ENCODE peak calls at places on chromosomes 1 and 21, in nine cellular contexts. X is fibroblast of lung, B is mesenchymal stem cell, V is hepatocyte, H is prostate gland, T is lung, W is endodermal cell, G is ovary, Q is A549. O is an unnamed sample.

GRCh38 chr1:58996341-58997059 is 212.7 kb upstream of the JUN start:
- DNase-seq in X (no peak), B (no peak), V (no peak), H (no peak), T (no peak), W (no peak), G (no peak), Q (no peak), O (no peak)

GRCh38 chr1:245686446-245687030 is 531.8 kb downstream of the KIF26B start:
- DNase-seq in X (no peak), B (no peak), V (no peak), H (no peak), T (no peak), W (peak; percentile 38), G (no peak), Q (no peak), O (no peak)

GRCh38 chr1:8747879-8748825 is 69.3 kb downstream of the RERE start:
- DNase-seq in X (no peak), B (no peak), V (no peak), H (no peak), T (no peak), W (no peak), G (no peak), Q (no peak), O (no peak)

GRCh38 chr1:161185282-161185682 is 8.0 kb upstream of the B4GALT3 start:
- DNase-seq in X (peak; percentile 65), B (peak; percentile 88), V (no peak), H (no peak), T (peak; percentile 68), W (no peak), G (no peak), Q (no peak), O (peak; percentile 80)

GRCh38 chr1:230280906-230281413 is 145.2 kb downstream of the PGBD5 start:
- DNase-seq in X (no peak), B (no peak), V (no peak), H (no peak), T (no peak), W (no peak), G (peak; percentile 24), Q (no peak), O (peak; percentile 6)

GRCh38 chr1:202090994-202091393 is 31.7 kb upstream of the GPR37L1 start:
- DNase-seq in X (no peak), B (no peak), V (no peak), H (no peak), T (no peak), W (no peak), G (no peak), Q (no peak), O (peak; percentile 66)

GRCh38 chr1:39952359-39953110 is 2.4 kb upstream of the MFSD2A start:
- DNase-seq in X (no peak), B (peak; percentile 30), V (no peak), H (no peak), T (no peak), W (no peak), G (no peak), Q (no peak), O (no peak)

GRCh38 chr21:45355573-45355972 is 49.4 kb upstream of the COL18A1 start:
- DNase-seq in X (no peak), B (no peak), V (no peak), H (no peak), T (no peak), W (no peak), G (no peak), Q (no peak), O (no peak)

GRCh38 chr1:187306671-187307415 is 478.1 kb downstream of the PLA2G4A start:
- DNase-seq in X (no peak), B (no peak), V (no peak), H (peak; percentile 57), T (no peak), W (no peak), G (no peak), Q (no peak), O (no peak)

GRCh38 chr1:161781995-161782394 is 15.9 kb downstream of the ATF6 start:
- DNase-seq in X (peak; percentile 28), B (no peak), V (no peak), H (no peak), T (no peak), W (no peak), G (no peak), Q (no peak), O (no peak)

GRCh38 chr1:111346089-111346885 is 55.6 kb downstream of the CHIA start:
- DNase-seq in X (peak; percentile 84), B (peak; percentile 88), V (peak; percentile 97), H (peak; percentile 87), T (peak; percentile 93), W (peak; percentile 98), G (peak; percentile 84), Q (peak; percentile 56), O (peak; percentile 82)

GRCh38 chr1:89941110-89941770 is 53.7 kb upstream of the ZNF326 start:
- DNase-seq in X (no peak), B (no peak), V (no peak), H (no peak), T (no peak), W (no peak), G (no peak), Q (no peak), O (no peak)

GRCh38 chr21:44532165-44532564 is 7.8 kb downstream of the KRTAP10-1 start:
- DNase-seq in X (no peak), B (no peak), V (no peak), H (no peak), T (no peak), W (no peak), G (no peak), Q (no peak), O (no peak)

GRCh38 chr1:34715139-34715538 is 39.7 kb upstream of the GJB5 start:
- DNase-seq in X (no peak), B (no peak), V (no peak), H (no peak), T (no peak), W (no peak), G (no peak), Q (no peak), O (no peak)

GRCh38 chr21:31132574-31133242 is 94.4 kb upstream of the KRTAP19-8 start:
- DNase-seq in X (peak; percentile 28), B (peak; percentile 29), V (no peak), H (no peak), T (no peak), W (no peak), G (no peak), Q (no peak), O (no peak)

GRCh38 chr1:183089025-183089639 is 65.9 kb downstream of the LAMC1 start:
- DNase-seq in X (no peak), B (no peak), V (peak; percentile 45), H (peak; percentile 68), T (no peak), W (no peak), G (no peak), Q (no peak), O (no peak)

GRCh38 chr1:218498061-218498938 is 153.2 kb downstream of the TGFB2 start:
- DNase-seq in X (peak; percentile 31), B (peak; percentile 79), V (no peak), H (no peak), T (no peak), W (no peak), G (no peak), Q (no peak), O (no peak)

GRCh38 chr1:24594328-24594598 is 38.4 kb downstream of the NCMAP start:
- DNase-seq in X (no peak), B (no peak), V (no peak), H (peak; percentile 47), T (no peak), W (no peak), G (no peak), Q (no peak), O (no peak)
- H3K27ac ChIP-seq in X (no peak overlapping the region), B (no peak overlapping the region), V (no peak overlapping the region), H (no peak overlapping the region), T (no peak overlapping the region), W (no peak overlapping the region), G (no peak overlapping the region), Q (no peak overlapping the region), O (no peak overlapping the region)

DNA sequence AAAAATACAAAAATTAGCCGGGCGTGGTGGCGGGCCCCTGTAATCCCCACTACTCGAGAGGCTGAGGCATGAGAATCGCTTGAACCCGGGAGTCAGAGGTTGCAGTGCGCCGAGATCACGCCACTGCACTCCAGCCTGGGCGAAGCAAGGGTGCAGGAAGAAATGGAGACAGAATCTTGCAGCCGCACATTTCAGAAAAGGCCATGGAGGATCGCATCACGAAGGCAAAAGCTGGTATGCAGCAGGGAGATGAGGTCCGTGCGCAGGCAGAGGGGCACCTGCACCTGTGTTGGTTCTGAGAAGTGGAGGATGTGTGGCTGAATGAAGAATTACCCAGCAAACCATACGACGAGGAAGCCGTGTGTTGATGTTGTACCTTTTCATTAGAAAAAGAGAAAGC is 53.0 kb upstream of the ABCG1 start:
- DNase-seq in X (no peak), B (no peak), V (no peak), H (no peak), T (no peak), W (peak; percentile 26), G (no peak), Q (no peak), O (no peak)
- H3K9me3 ChIP-seq in X (no peaks in the 10 kb centered on the region), B (no peaks in the 10 kb centered on the region), V (no peaks in the 10 kb centered on the region), H (no peaks in the 10 kb centered on the region), T (no peaks in the 10 kb centered on the region), W (no peaks in the 10 kb centered on the region), G (no peaks in the 10 kb centered on the region), Q (no peaks in the 10 kb centered on the region), O (no peaks in the 10 kb centered on the region)

DNA sequence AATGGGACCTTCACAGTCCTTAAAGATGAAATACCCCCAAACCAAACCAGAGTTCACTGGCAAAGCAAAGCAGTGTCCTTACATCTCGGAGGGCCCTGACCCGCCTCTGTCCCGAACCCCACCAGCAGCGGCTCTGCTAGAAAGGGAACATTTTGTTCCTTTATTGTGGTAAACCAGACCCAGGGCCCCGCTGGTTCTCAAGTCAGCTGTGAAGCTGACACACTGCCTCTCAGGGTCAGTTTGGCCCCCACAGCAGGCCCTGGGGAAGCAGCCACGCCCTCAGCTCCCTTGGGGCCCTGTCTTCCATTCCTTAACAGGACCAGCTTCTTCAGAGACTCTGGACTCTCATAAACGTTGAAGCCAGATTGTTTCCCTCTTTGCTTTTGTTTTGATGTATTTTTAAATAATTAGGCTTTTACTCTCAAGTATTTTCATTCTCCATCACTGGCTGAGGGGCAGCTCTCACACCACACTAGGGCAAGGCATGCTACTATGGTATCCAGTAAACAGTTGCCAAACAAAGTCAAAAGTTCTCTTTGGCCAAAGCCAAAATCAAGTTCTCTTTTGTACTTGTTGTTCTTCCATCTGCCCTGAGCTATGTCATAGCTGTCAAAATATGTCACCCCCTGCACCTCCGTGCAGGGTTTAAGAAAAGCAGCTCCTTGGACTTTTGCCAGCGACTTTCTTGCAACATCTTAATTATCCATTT is 61.1 kb upstream of the ANGPTL1 start:
- DNase-seq in X (peak; percentile 97), B (peak; percentile 89), V (peak; percentile 73), H (no peak), T (peak; percentile 66), W (no peak), G (peak; percentile 89), Q (no peak), O (no peak)
- H3K27ac ChIP-seq in X (peak overlapping the region; percentile 0), B (no peak overlapping the region), V (peak overlapping the region; percentile 78), H (peak overlapping the region; percentile 46), T (peak overlapping the region; percentile 35), W (peak overlapping the region; percentile 40), G (peak overlapping the region; percentile 38), Q (no peak overlapping the region), O (no peak overlapping the region)

DNA sequence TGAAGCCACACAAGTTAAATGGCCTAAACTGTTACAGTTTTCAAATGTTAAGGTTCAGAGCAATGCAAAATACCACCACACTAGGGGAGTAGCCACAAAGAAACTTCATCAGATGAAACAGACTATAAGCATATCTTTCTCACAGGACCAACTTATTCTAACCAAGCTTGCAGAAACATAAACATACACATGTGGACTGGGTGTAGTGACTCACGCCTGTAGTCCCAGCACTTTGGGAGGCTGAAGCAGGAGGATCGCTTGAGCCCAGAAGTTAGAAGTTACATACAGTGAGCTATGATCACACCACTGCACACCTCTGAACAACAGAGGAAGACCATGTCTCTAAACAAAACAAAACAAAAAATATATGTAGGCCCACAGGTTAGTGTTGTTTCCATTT is 17.3 kb downstream of the WDR47 start:
- DNase-seq in X (peak; percentile 13), B (peak; percentile 69), V (no peak), H (no peak), T (no peak), W (no peak), G (no peak), Q (no peak), O (no peak)
- H3K9me3 ChIP-seq in X (no peaks in the 10 kb centered on the region), B (no peaks in the 10 kb centered on the region), V (no peaks in the 10 kb centered on the region), H (no peaks in the 10 kb centered on the region), T (no peaks in the 10 kb centered on the region), W (no peaks in the 10 kb centered on the region), G (no peaks in the 10 kb centered on the region), Q (no peaks in the 10 kb centered on the region), O (no peaks in the 10 kb centered on the region)

O was measured in WERI-Rb-1.